ENCODE peak calls at places on chromosomes 4 and X, in six cellular contexts. V is IMR-90, C is H1, Z is H9, T is neuronal stem cell, L is trophoblast cell. Q is an unnamed sample.
A peak's percentile ranks its signal among the peaks of the same experiment; 100 is the strongest.

GRCh38 chr4:57943672-57944071 is 833.5 kb upstream of the IGFBP7 start:
- DNase-seq in V (no peak), C (no peak), Z (no peak), T (no peak), L (no peak), Q (no peak)

GRCh38 chrX:3788494-3789233 is 75.2 kb upstream of the PRKX start:
- DNase-seq in V (no peak), C (no peak), Z (peak; percentile 58), T (no peak), L (no peak), Q (no peak)

GRCh38 chrX:110734894-110735541 is 60.6 kb downstream of the CHRDL1 start:
- DNase-seq in V (peak; percentile 69), C (no peak), Z (no peak), T (no peak), L (peak; percentile 27), Q (peak; percentile 72)

GRCh38 chr4:170741856-170742255 is 652.1 kb upstream of the AADAT start:
- DNase-seq in V (no peak), C (no peak), Z (no peak), T (no peak), L (no peak), Q (no peak)

GRCh38 chr4:137703225-137703624 is 170.9 kb upstream of the PCDH18 start:
- DNase-seq in V (no peak), C (no peak), Z (no peak), T (no peak), L (no peak), Q (no peak)

GRCh38 chr4:17577660-17578481 is 873 bp downstream of the LAP3 start:
- DNase-seq in V (peak; percentile 4), C (no peak), Z (no peak), T (no peak), L (peak; percentile 6), Q (no peak)

GRCh38 chr4:70844180-70844579 is 4.5 kb upstream of the GRSF1 start:
- DNase-seq in V (no peak), C (no peak), Z (no peak), T (no peak), L (no peak), Q (no peak)

GRCh38 chrX:119174900-119175299 is 47.3 kb upstream of the KIAA1210 start:
- DNase-seq in V (no peak), C (no peak), Z (no peak), T (no peak), L (no peak), Q (no peak)

GRCh38 chr4:147034372-147034771 is 88.7 kb upstream of the TTC29 start:
- DNase-seq in V (peak; percentile 7), C (no peak), Z (no peak), T (no peak), L (no peak), Q (no peak)

GRCh38 chr4:89838005-89838404 is 1.0 kb upstream of the SNCA start:
- DNase-seq in V (no peak), C (no peak), Z (no peak), T (no peak), L (no peak), Q (peak; percentile 72)

GRCh38 chrX:123408856-123409737 is 225.0 kb downstream of the GRIA3 start:
- DNase-seq in V (no peak), C (no peak), Z (no peak), T (no peak), L (no peak), Q (no peak)

GRCh38 chr4:163895369-163896005 is 401.0 kb downstream of the TMA16 start:
- DNase-seq in V (no peak), C (no peak), Z (no peak), T (no peak), L (no peak), Q (no peak)

GRCh38 chr4:29588615-29589014 is 1131.6 kb upstream of the PCDH7 start:
- DNase-seq in V (peak; percentile 2), C (no peak), Z (no peak), T (no peak), L (no peak), Q (no peak)

GRCh38 chrX:119605739-119606507 is at the start of gene NKRF:
- DNase-seq in V (peak; percentile 90), C (peak; percentile 56), Z (peak; percentile 87), T (peak; percentile 75), L (peak; percentile 88), Q (peak; percentile 90)

GRCh38 chr4:188911199-188911598 is 772.0 kb downstream of the TRIML1 start:
- DNase-seq in V (no peak), C (no peak), Z (no peak), T (no peak), L (no peak), Q (no peak)

GRCh38 chrX:103311401-103311785 is 603 bp upstream of the BEX2 start:
- DNase-seq in V (no peak), C (no peak), Z (no peak), T (no peak), L (no peak), Q (no peak)

GRCh38 chr4:154349829-154350228 is 141.8 kb downstream of the DCHS2 start:
- DNase-seq in V (no peak), C (no peak), Z (no peak), T (no peak), L (no peak), Q (peak; percentile 29)

GRCh38 chrX:118824173-118824782 is 654 bp downstream of the ZCCHC12 start:
- DNase-seq in V (no peak), C (no peak), Z (peak; percentile 35), T (no peak), L (no peak), Q (no peak)

GRCh38 chrX:146224442-146224841 is 406.8 kb downstream of the SLITRK2 start:
- DNase-seq in V (no peak), C (no peak), Z (no peak), T (no peak), L (no peak), Q (no peak)

GRCh38 chrX:75181721-75182120 is 25.6 kb upstream of the ABCB7 start:
- DNase-seq in V (peak; percentile 50), C (no peak), Z (no peak), T (no peak), L (no peak), Q (no peak)

GRCh38 chr4:19993222-19993621 is 258.5 kb upstream of the SLIT2 start:
- DNase-seq in V (no peak), C (no peak), Z (no peak), T (no peak), L (no peak), Q (no peak)

GRCh38 chrX:113473418-113473817 is 632.8 kb upstream of the AMOT start:
- DNase-seq in V (no peak), C (no peak), Z (no peak), T (no peak), L (no peak), Q (no peak)

GRCh38 chrX:49999048-49999447 is 76.7 kb downstream of the CLCN5 start:
- DNase-seq in V (no peak), C (no peak), Z (no peak), T (no peak), L (no peak), Q (no peak)

GRCh38 chr4:137685357-137685756 is 153.1 kb upstream of the PCDH18 start:
- DNase-seq in V (peak; percentile 54), C (no peak), Z (no peak), T (no peak), L (no peak), Q (no peak)

DNA sequence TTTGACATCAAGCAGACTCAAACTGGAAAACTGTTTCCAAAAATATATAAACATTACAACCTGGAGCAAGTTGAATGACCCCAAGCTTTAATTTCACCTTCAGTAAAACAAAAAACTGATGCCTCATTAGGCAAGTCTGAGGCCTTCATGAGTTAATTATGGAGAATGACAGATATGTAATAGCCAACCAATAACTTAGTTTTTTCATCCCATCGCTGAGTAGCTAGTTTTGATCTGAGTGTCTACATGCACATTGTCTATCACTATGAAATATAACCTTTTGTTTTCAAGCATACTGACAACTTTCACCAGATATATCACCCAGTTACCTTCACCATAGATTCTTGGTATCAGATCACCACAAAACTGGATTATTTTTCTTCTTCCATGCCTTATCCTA is 16.4 kb downstream of the PRKG2 start:
- DNase-seq in V (no peak), C (no peak), Z (no peak), T (no peak), L (no peak), Q (no peak)
- H3K14ac ChIP-seq in V (no peak overlapping the region), C (no peak overlapping the region), Z (no peak overlapping the region), T (no peak overlapping the region), L (no peak overlapping the region), Q (no peak overlapping the region)

GRCh38 chr4:110527156-110527555 is 51.2 kb downstream of the ENPEP start:
- DNase-seq in V (no peak), C (no peak), Z (no peak), T (no peak), L (no peak), Q (no peak)
- H2BK120ac ChIP-seq in V (no peak overlapping the region), C (no peak overlapping the region), Z (no peak overlapping the region), T (no peak overlapping the region), L (no peak overlapping the region), Q (no peak overlapping the region)

GRCh38 chrX:153724252-153725038 is at the start of the genes ABCD1 and BCAP31:
- DNase-seq in V (peak; percentile 78), C (peak; percentile 29), Z (peak; percentile 84), T (peak; percentile 84), L (peak; percentile 82), Q (peak; percentile 89)
- H3K14ac ChIP-seq in V (peak within 1 kb of the TSS; percentile 59), C (no peak within 1 kb of the TSS), Z (no peak within 1 kb of the TSS), T (peak within 1 kb of the TSS; percentile 38), L (peak within 1 kb of the TSS; percentile 68), Q (peak within 1 kb of the TSS; percentile 87)

DNA sequence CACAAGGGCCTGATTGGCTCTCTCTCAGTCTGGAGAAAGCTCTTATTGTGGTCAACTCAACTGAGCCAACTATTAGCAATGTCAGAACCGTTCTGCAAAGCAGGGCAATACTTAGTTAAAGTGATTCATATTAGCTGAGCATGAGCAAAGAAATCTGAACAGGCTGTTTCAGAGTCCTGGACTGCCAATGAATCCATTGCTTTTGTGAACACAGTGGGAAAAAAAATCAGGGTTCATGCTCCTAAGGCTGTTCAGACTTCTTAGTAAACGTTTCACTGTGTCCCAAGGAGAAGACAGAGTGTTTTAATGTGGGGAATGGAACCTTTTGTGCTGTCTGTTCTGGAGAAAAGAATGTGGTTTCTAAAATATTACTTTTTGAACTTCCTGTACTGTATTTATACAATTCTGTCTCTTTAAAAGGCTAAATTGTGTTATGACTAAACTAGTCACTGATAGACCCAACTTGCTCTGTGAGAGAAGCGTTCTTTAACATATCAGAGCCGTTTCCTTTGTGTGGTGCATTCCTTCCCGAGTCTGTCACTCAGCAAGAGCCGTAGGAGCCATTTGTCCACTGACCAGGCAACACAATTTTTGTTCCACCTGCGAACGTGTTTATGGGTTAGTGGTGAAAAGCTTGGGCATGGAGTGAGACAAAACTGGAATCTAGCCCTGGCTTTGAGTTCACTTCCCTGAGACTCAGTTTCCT is 366.1 kb downstream of the FBXO8 start:
- DNase-seq in V (peak; percentile 79), C (no peak), Z (no peak), T (no peak), L (no peak), Q (peak; percentile 84)
- H2BK120ac ChIP-seq in V (peak overlapping the region; percentile 89), C (no peak overlapping the region), Z (no peak overlapping the region), T (no peak overlapping the region), L (no peak overlapping the region), Q (no peak overlapping the region)

GRCh38 chr4:158169516-158169915 is 3.3 kb downstream of the GASK1B start:
- DNase-seq in V (no peak), C (no peak), Z (no peak), T (no peak), L (no peak), Q (no peak)

GRCh38 chr4:158166701-158167100 is 6.1 kb downstream of the GASK1B start:
- DNase-seq in V (no peak), C (no peak), Z (no peak), T (no peak), L (no peak), Q (no peak)

GRCh38 chr4:158170691-158171455 is 2.0 kb downstream of the GASK1B start:
- DNase-seq in V (peak; percentile 23), C (no peak), Z (peak; percentile 60), T (no peak), L (peak; percentile 37), Q (peak; percentile 44)

GRCh38 chr4:158169931-158170690 is 2.7 kb downstream of the GASK1B start:
- DNase-seq in V (peak; percentile 21), C (no peak), Z (no peak), T (no peak), L (no peak), Q (peak; percentile 40)

GRCh38 chr4:158168606-158169005 is 4.2 kb downstream of the GASK1B start:
- DNase-seq in V (no peak), C (no peak), Z (no peak), T (no peak), L (no peak), Q (no peak)
- H3K14ac ChIP-seq in V (no peak overlapping the region), C (no peak overlapping the region), Z (no peak overlapping the region), T (no peak overlapping the region), L (peak overlapping the region; percentile 11), Q (no peak overlapping the region)

Q was measured in mesenchymal stem cell.